ENCODE peak calls at places on chromosomes 5 and 9, in nine cellular contexts. I is effector memory CD4-positive, alpha-beta T cell; T is GM23248; H is cardiac muscle cell; J is small intestine; X is AG04450; P is mesenchymal stem cell; V is CD8-positive, alpha-beta T cell; A is H7. F is an unnamed sample.

GRCh38 chr5:7391215-7391614 is 4.7 kb upstream of the ADCY2 start:
- DNase-seq in T (no peak), J (peak; percentile 92), I (no peak), A (peak; percentile 35), V (no peak), P (no peak), H (no peak), X (no peak), F (no peak)

GRCh38 chr9:17688834-17689233 is 110.0 kb downstream of the SH3GL2 start:
- DNase-seq in H (no peak), X (no peak), I (no peak), T (no peak), J (no peak), A (no peak), P (no peak), V (no peak), F (no peak)

GRCh38 chr5:383621-384020 is 59.4 kb upstream of the EXOC3 start:
- DNase-seq in I (no peak), H (no peak), V (no peak), J (no peak), X (no peak), T (no peak), A (no peak), P (no peak), F (no peak)

GRCh38 chr9:94911986-94912635 is 185.6 kb downstream of the AOPEP start:
- DNase-seq in A (no peak), I (no peak), X (no peak), V (no peak), T (no peak), P (no peak), H (peak; percentile 70), J (no peak), F (no peak)

GRCh38 chr9:111598730-111599091 is 736 bp downstream of the PTGR1 start:
- DNase-seq in V (no peak), P (peak; percentile 69), J (peak; percentile 40), I (no peak), T (peak; percentile 84), A (no peak), H (peak; percentile 3), X (no peak), F (no peak)

GRCh38 chr5:172733179-172733973 is 37.6 kb downstream of the DUSP1 start:
- DNase-seq in J (peak; percentile 60), P (peak; percentile 99), X (peak; percentile 52), T (peak; percentile 99), I (no peak), V (no peak), H (no peak), A (no peak), F (no peak)

GRCh38 chr5:90962481-90962880 is 403.9 kb downstream of the ADGRV1 start:
- DNase-seq in I (no peak), T (no peak), X (no peak), J (no peak), V (no peak), H (no peak), A (no peak), P (no peak), F (no peak)

GRCh38 chr5:133753856-133754255 is 141.5 kb upstream of the FSTL4 start:
- DNase-seq in A (no peak), T (peak; percentile 7), J (peak; percentile 42), V (no peak), P (no peak), I (no peak), X (no peak), H (no peak), F (no peak)

GRCh38 chr5:75509956-75510355 is 1.5 kb downstream of the CERT1 start:
- DNase-seq in V (no peak), I (no peak), H (peak; percentile 17), J (peak; percentile 9), T (peak; percentile 72), P (peak; percentile 82), A (no peak), X (peak; percentile 1), F (no peak)

GRCh38 chr5:78587775-78588291 is 60.7 kb downstream of the LHFPL2 start:
- DNase-seq in J (no peak), A (no peak), T (peak; percentile 77), H (no peak), V (no peak), I (no peak), P (peak; percentile 86), X (no peak), F (peak; percentile 62)

GRCh38 chr5:34621280-34622045 is 34.7 kb upstream of the RAI14 start:
- DNase-seq in T (peak; percentile 70), V (no peak), X (no peak), H (no peak), I (no peak), J (no peak), A (no peak), P (no peak), F (no peak)

GRCh38 chr5:35443803-35444595 is 173.7 kb upstream of the SPEF2 start:
- DNase-seq in I (no peak), T (no peak), P (no peak), X (no peak), H (no peak), A (no peak), V (no peak), J (no peak), F (no peak)

GRCh38 chr9:37915911-37916470 is 12.1 kb upstream of the SLC25A51 start:
- DNase-seq in T (no peak), A (peak; percentile 10), I (no peak), V (no peak), H (no peak), J (no peak), P (no peak), X (no peak), F (no peak)

GRCh38 chr9:72533322-72533721 is 11.9 kb downstream of the TMC1 start:
- DNase-seq in T (no peak), H (no peak), I (no peak), J (peak; percentile 16), V (no peak), P (peak; percentile 32), X (no peak), A (no peak), F (no peak)

GRCh38 chr9:101463397-101463796 is 27.8 kb upstream of the ALDOB start:
- DNase-seq in X (no peak), P (no peak), I (no peak), V (no peak), T (peak; percentile 66), A (no peak), J (no peak), H (no peak), F (no peak)

GRCh38 chr9:136259836-136260235 is 14.2 kb upstream of the QSOX2 start:
- DNase-seq in I (no peak), X (no peak), A (no peak), J (no peak), T (no peak), H (no peak), P (no peak), V (no peak), F (no peak)
- H3K27me3 ChIP-seq in I (no peaks in the 10 kb centered on the region), X (peaks cover 23% of the 10 kb centered on the region), A (no peaks in the 10 kb centered on the region), J (no peaks in the 10 kb centered on the region), T (no peaks in the 10 kb centered on the region), H (no peaks in the 10 kb centered on the region), P (peaks cover 53% of the 10 kb centered on the region), V (no peaks in the 10 kb centered on the region), F (no peaks in the 10 kb centered on the region)

DNA sequence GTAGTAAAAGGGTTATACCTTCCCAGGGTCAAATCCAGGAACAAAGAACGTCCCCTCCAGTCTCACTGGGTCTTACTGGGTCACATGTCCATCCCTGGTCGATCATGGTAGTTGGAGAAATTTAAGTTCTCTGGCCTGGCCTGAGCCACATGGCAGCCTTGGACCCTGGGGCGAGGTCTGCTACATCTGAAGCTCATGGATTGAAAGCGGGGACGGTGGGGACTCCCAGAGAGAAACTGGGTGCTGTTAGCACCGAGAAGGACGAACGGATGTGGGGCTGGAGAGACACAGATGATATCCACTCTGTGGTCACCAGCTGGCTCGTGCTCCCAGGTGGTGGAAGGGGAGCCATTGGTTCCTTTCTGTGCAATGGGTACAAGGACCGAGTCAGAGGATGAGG is 46.9 kb downstream of the TSPAN17 start:
- DNase-seq in I (no peak), J (no peak), H (no peak), X (no peak), A (no peak), V (no peak), P (no peak), T (no peak), F (no peak)
- H3K27me3 ChIP-seq in I (peaks cover 17% of the 10 kb centered on the region), J (no peaks in the 10 kb centered on the region), H (peaks cover 16% of the 10 kb centered on the region), X (peaks cover 66% of the 10 kb centered on the region), A (no peaks in the 10 kb centered on the region), V (peaks cover 11% of the 10 kb centered on the region), P (peaks cover 98% of the 10 kb centered on the region), T (peaks cover 48% of the 10 kb centered on the region), F (no peaks in the 10 kb centered on the region)

DNA sequence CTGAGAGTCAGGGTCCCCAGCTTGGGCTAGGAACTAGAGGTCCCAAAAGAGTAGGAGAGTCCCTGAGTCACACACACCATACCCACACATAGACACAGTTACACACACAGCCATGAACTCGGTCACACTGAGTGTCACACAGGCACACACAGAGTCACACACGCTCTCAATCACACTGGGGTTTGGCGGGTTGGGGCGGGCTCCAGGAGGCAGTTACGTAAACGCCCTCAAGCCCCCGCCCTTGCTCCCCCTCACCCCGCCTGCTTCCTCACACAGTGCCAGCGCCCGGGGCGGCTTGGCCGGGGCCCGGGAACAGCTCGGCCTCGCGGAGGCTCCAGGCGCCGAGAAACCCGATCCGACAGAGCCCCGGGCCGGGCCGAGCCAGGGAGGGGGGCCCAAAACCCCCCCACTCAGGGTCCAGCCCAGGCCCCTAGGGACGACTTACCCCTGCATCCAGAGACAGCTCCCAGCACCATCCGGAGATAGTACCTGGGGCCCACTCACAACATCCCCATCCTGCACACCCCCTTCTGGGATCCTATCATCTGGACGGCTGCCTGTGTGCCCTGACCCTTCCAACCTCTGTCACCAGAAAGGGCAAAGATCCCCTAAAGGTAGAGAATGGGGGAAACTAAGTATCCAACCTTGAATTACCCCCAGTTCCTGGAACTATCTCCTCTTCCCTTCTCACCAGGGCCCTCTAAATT is 3.5 kb upstream of the CNTFR start:
- DNase-seq in H (no peak), X (no peak), T (peak; percentile 35), P (no peak), J (no peak), A (peak; percentile 93), I (no peak), V (no peak), F (peak; percentile 73)
- H3K27me3 ChIP-seq in H (peaks cover 41% of the 10 kb centered on the region), X (peaks cover 79% of the 10 kb centered on the region), T (peaks cover 73% of the 10 kb centered on the region), P (peaks cover 79% of the 10 kb centered on the region), J (peaks cover 3% of the 10 kb centered on the region), A (peaks cover 56% of the 10 kb centered on the region), I (peaks cover 44% of the 10 kb centered on the region), V (peaks cover 47% of the 10 kb centered on the region), F (no peaks in the 10 kb centered on the region)

GRCh38 chr9:122225323-122226141 is 3.2 kb downstream of the LHX6 start:
- DNase-seq in P (no peak), V (no peak), A (peak; percentile 69), X (no peak), H (no peak), I (no peak), T (peak; percentile 22), J (no peak), F (no peak)
- H3K27me3 ChIP-seq in P (peaks cover 97% of the 10 kb centered on the region), V (peaks cover 16% of the 10 kb centered on the region), A (peaks cover 100% of the 10 kb centered on the region), X (peaks cover 92% of the 10 kb centered on the region), H (peaks cover 100% of the 10 kb centered on the region), I (peaks cover 37% of the 10 kb centered on the region), T (peaks cover 94% of the 10 kb centered on the region), J (peaks cover 13% of the 10 kb centered on the region), F (peaks cover 97% of the 10 kb centered on the region)

F was measured in BE2C.